ENCODE peak calls at places on chromosomes 5 and 9, in six cellular contexts. T is posterior cingulate gyrus, J is left colon, D is Calu3, M is frontal cortex, G is hypothalamus. H is an unnamed sample.

GRCh38 chr5:88486466-88486865 is 217.8 kb upstream of the TMEM161B start:
- DNase-seq in M (no peak), J (no peak), D (no peak), T (no peak), G (no peak), H (no peak)

GRCh38 chr5:30099634-30100033 is 1093.9 kb upstream of the CDH6 start:
- DNase-seq in G (no peak), T (no peak), M (no peak), D (no peak), J (no peak), H (no peak)

GRCh38 chr9:82148849-82149544 is 160.4 kb downstream of the SPATA31D1 start:
- DNase-seq in T (no peak), G (no peak), M (no peak), J (no peak), D (no peak), H (no peak)

GRCh38 chr9:89738137-89738932 is 133.5 kb downstream of the GADD45G start:
- DNase-seq in T (no peak), D (no peak), M (no peak), J (no peak), G (no peak), H (no peak)

GRCh38 chr9:123637940-123638634 is 282.1 kb downstream of the CRB2 start:
- DNase-seq in M (no peak), T (no peak), J (no peak), G (no peak), D (no peak), H (no peak)

GRCh38 chr9:32709871-32710270 is 73.5 kb upstream of the TMEM215 start:
- DNase-seq in M (no peak), D (no peak), G (no peak), J (no peak), T (no peak), H (no peak)

GRCh38 chr9:98552306-98552705 is 156.4 kb downstream of the GABBR2 start:
- DNase-seq in J (no peak), M (no peak), T (no peak), D (no peak), G (peak), H (no peak)

GRCh38 chr5:150155258-150156032 is at the start of gene PDGFRB:
- DNase-seq in D (no peak), M (peak), J (peak), T (peak), G (peak), H (peak)

GRCh38 chr9:6864102-6864501 is 106.3 kb downstream of the KDM4C start:
- DNase-seq in T (no peak), D (no peak), M (no peak), G (no peak), J (no peak), H (no peak)

GRCh38 chr5:36638056-36638455 is 31.6 kb downstream of the SLC1A3 start:
- DNase-seq in J (no peak), G (no peak), M (no peak), D (no peak), T (no peak), H (no peak)

GRCh38 chr5:151660616-151661015 is 26.1 kb downstream of the SPARC start:
- DNase-seq in D (no peak), J (no peak), T (no peak), M (no peak), G (no peak), H (no peak)

GRCh38 chr9:130149654-130150286 is 22.4 kb upstream of the NCS1 start:
- DNase-seq in T (no peak), G (no peak), D (no peak), M (no peak), J (no peak), H (no peak)

GRCh38 chr9:95807326-95807947 is 68.1 kb upstream of the ERCC6L2 start:
- DNase-seq in M (no peak), T (no peak), J (no peak), G (no peak), D (no peak), H (no peak)

GRCh38 chr9:18824095-18824666 is 208.8 kb downstream of the SAXO1 start:
- DNase-seq in M (no peak), J (no peak), T (no peak), G (no peak), D (no peak), H (peak)

GRCh38 chr5:68077349-68077894 is 138.1 kb upstream of the PIK3R1 start:
- DNase-seq in T (no peak), J (no peak), D (no peak), M (no peak), G (no peak), H (no peak)

GRCh38 chr5:120413706-120414105 is 50.4 kb upstream of the PRR16 start:
- DNase-seq in J (no peak), D (no peak), T (no peak), G (no peak), M (no peak), H (no peak)

GRCh38 chr9:87431831-87432230 is 65.8 kb upstream of the DAPK1 start:
- DNase-seq in D (no peak), M (no peak), J (no peak), G (no peak), T (no peak), H (no peak)

GRCh38 chr9:106653111-106653697 is 209.8 kb upstream of the ZNF462 start:
- DNase-seq in T (no peak), G (no peak), M (no peak), D (no peak), J (no peak), H (no peak)

GRCh38 chr5:71743135-71743534 is 24.1 kb downstream of the CARTPT start:
- DNase-seq in M (no peak), D (no peak), G (no peak), T (no peak), J (no peak), H (no peak)

GRCh38 chr9:121601234-121601633 is 50.2 kb upstream of the DAB2IP start:
- DNase-seq in G (no peak), J (no peak), T (no peak), M (peak), D (no peak), H (no peak)

GRCh38 chr5:95261369-95262175 is 23.3 kb downstream of the MCTP1 start:
- DNase-seq in M (no peak), D (peak), T (no peak), G (no peak), J (no peak), H (no peak)

GRCh38 chr9:88974641-88975040 is 16.6 kb upstream of the S1PR3 start:
- DNase-seq in D (no peak), M (no peak), T (no peak), G (no peak), J (no peak), H (no peak)

GRCh38 chr5:96113170-96113939 is 151.7 kb upstream of the ELL2 start:
- DNase-seq in G (peak), J (no peak), D (no peak), T (no peak), M (no peak), H (peak)

GRCh38 chr5:65050826-65051498 is 282.2 kb downstream of the CWC27 start:
- DNase-seq in D (no peak), J (no peak), M (no peak), G (no peak), T (no peak), H (no peak)

GRCh38 chr5:9421823-9422354 is 124.0 kb downstream of the SEMA5A start:
- DNase-seq in G (no peak), M (no peak), J (no peak), D (no peak), T (no peak), H (no peak)

GRCh38 chr5:156695774-156696173 is 154.3 kb upstream of the PPP1R2B start:
- DNase-seq in G (no peak), D (no peak), T (no peak), M (no peak), J (no peak), H (no peak)

GRCh38 chr9:129283705-129284606 is 105.9 kb upstream of the IER5L start:
- DNase-seq in J (no peak), G (no peak), M (no peak), T (no peak), D (no peak), H (peak)

GRCh38 chr9:129761901-129762359 is 9.1 kb upstream of the PTGES start:
- DNase-seq in M (no peak), G (no peak), D (peak), T (no peak), J (no peak), H (no peak)

GRCh38 chr9:3894764-3895163 is 369.0 kb upstream of the RFX3 start:
- DNase-seq in G (no peak), D (no peak), J (no peak), M (no peak), T (no peak), H (no peak)

GRCh38 chr5:142821027-142821732 is 51.0 kb downstream of the ARHGAP26 start:
- DNase-seq in G (no peak), T (no peak), D (no peak), M (no peak), J (no peak), H (no peak)

GRCh38 chr9:136339173-136339957 is 12.0 kb downstream of the GPSM1 start:
- DNase-seq in J (peak), G (peak), M (peak), T (peak), D (peak), H (peak)

GRCh38 chr9:33620738-33621439 is 96.8 kb downstream of the ANKRD18B start:
- DNase-seq in J (no peak), T (no peak), G (no peak), M (no peak), D (no peak), H (no peak)

GRCh38 chr9:90517103-90517502 is 125.5 kb downstream of the DIRAS2 start:
- DNase-seq in G (no peak), T (no peak), D (peak), M (no peak), J (no peak), H (no peak)

GRCh38 chr5:56270058-56270457 is 36.9 kb upstream of the ANKRD55 start:
- DNase-seq in G (no peak), T (no peak), M (no peak), J (no peak), D (no peak), H (no peak)

GRCh38 chr5:56681346-56681745 is 134.0 kb upstream of the MAP3K1 start:
- DNase-seq in T (no peak), M (no peak), G (no peak), J (no peak), D (no peak), H (no peak)

GRCh38 chr9:3875371-3876132 is 349.8 kb upstream of the RFX3 start:
- DNase-seq in M (no peak), G (no peak), D (peak), J (no peak), T (no peak), H (no peak)